ENCODE peak calls at places on chromosomes 11 and 22, in six cellular contexts. One of them, this sample, is unnamed.

GRCh38 chr11:726278-726915 is 20.4 kb downstream of the EPS8L2 start:
- DNase-seq in transverse colon: peak; percentile 77
- DNase-seq in astrocyte of the cerebellum: no peak
- DNase-seq in glutamatergic neuron: no peak
- DNase-seq in HFFc6: no peak
- DNase-seq in progenitor cell of endocrine pancreas: peak; percentile 39
- DNase-seq in this sample: peak; percentile 49

GRCh38 chr11:103699216-103699615 is 337.2 kb upstream of the DDI1 start:
- DNase-seq in astrocyte of the cerebellum: no peak
- DNase-seq in glutamatergic neuron: no peak
- DNase-seq in progenitor cell of endocrine pancreas: no peak
- DNase-seq in HFFc6: no peak
- DNase-seq in transverse colon: no peak
- DNase-seq in this sample: no peak

GRCh38 chr11:71489311-71490043 is 36.5 kb downstream of the NADSYN1 start:
- DNase-seq in progenitor cell of endocrine pancreas: no peak
- DNase-seq in glutamatergic neuron: no peak
- DNase-seq in HFFc6: peak; percentile 2
- DNase-seq in transverse colon: no peak
- DNase-seq in astrocyte of the cerebellum: no peak
- DNase-seq in this sample: peak; percentile 15

GRCh38 chr11:44595964-44596381 is 30.5 kb downstream of the CD82 start:
- DNase-seq in transverse colon: no peak
- DNase-seq in astrocyte of the cerebellum: no peak
- DNase-seq in HFFc6: no peak
- DNase-seq in progenitor cell of endocrine pancreas: no peak
- DNase-seq in glutamatergic neuron: no peak
- DNase-seq in this sample: no peak

GRCh38 chr22:38299758-38300157 is 17.5 kb downstream of the CSNK1E start:
- DNase-seq in transverse colon: no peak
- DNase-seq in astrocyte of the cerebellum: no peak
- DNase-seq in HFFc6: no peak
- DNase-seq in progenitor cell of endocrine pancreas: no peak
- DNase-seq in glutamatergic neuron: no peak
- DNase-seq in this sample: no peak

GRCh38 chr11:16925495-16926065 is 88.6 kb downstream of the PLEKHA7 start:
- DNase-seq in transverse colon: peak; percentile 55
- DNase-seq in astrocyte of the cerebellum: no peak
- DNase-seq in glutamatergic neuron: peak; percentile 63
- DNase-seq in HFFc6: no peak
- DNase-seq in progenitor cell of endocrine pancreas: peak; percentile 48
- DNase-seq in this sample: no peak

GRCh38 chr11:102767800-102768199 is 12.6 kb downstream of the MMP10 start:
- DNase-seq in HFFc6: no peak
- DNase-seq in transverse colon: no peak
- DNase-seq in astrocyte of the cerebellum: no peak
- DNase-seq in progenitor cell of endocrine pancreas: no peak
- DNase-seq in glutamatergic neuron: no peak
- DNase-seq in this sample: no peak

GRCh38 chr22:47165998-47166397 is 403.5 kb downstream of the TBC1D22A start:
- DNase-seq in transverse colon: no peak
- DNase-seq in astrocyte of the cerebellum: no peak
- DNase-seq in HFFc6: no peak
- DNase-seq in progenitor cell of endocrine pancreas: no peak
- DNase-seq in glutamatergic neuron: peak; percentile 14
- DNase-seq in this sample: no peak

GRCh38 chr11:134050541-134051383 is 18.1 kb upstream of the JAM3 start:
- DNase-seq in glutamatergic neuron: peak; percentile 88
- DNase-seq in transverse colon: peak; percentile 80
- DNase-seq in HFFc6: peak; percentile 24
- DNase-seq in astrocyte of the cerebellum: no peak
- DNase-seq in progenitor cell of endocrine pancreas: peak; percentile 73
- DNase-seq in this sample: peak; percentile 66

GRCh38 chr22:17717708-17718107 is 56.6 kb downstream of the BID start:
- DNase-seq in glutamatergic neuron: no peak
- DNase-seq in transverse colon: no peak
- DNase-seq in progenitor cell of endocrine pancreas: no peak
- DNase-seq in HFFc6: no peak
- DNase-seq in astrocyte of the cerebellum: no peak
- DNase-seq in this sample: no peak

GRCh38 chr22:49658902-49659280 is 168.8 kb downstream of the BRD1 start:
- DNase-seq in astrocyte of the cerebellum: no peak
- DNase-seq in HFFc6: no peak
- DNase-seq in transverse colon: no peak
- DNase-seq in progenitor cell of endocrine pancreas: peak; percentile 5
- DNase-seq in glutamatergic neuron: no peak
- DNase-seq in this sample: no peak

GRCh38 chr11:119369035-119369925 is 12.2 kb downstream of the USP2 start:
- DNase-seq in progenitor cell of endocrine pancreas: no peak
- DNase-seq in glutamatergic neuron: no peak
- DNase-seq in transverse colon: peak; percentile 66
- DNase-seq in astrocyte of the cerebellum: no peak
- DNase-seq in HFFc6: no peak
- DNase-seq in this sample: no peak

GRCh38 chr11:77508031-77508430 is 34.1 kb upstream of the PAK1 start:
- DNase-seq in glutamatergic neuron: no peak
- DNase-seq in HFFc6: no peak
- DNase-seq in astrocyte of the cerebellum: no peak
- DNase-seq in progenitor cell of endocrine pancreas: no peak
- DNase-seq in transverse colon: no peak
- DNase-seq in this sample: no peak

GRCh38 chr22:39469326-39469680 is 12.5 kb downstream of the MGAT3 start:
- DNase-seq in HFFc6: no peak
- DNase-seq in transverse colon: no peak
- DNase-seq in progenitor cell of endocrine pancreas: no peak
- DNase-seq in glutamatergic neuron: no peak
- DNase-seq in astrocyte of the cerebellum: no peak
- DNase-seq in this sample: no peak

DNA sequence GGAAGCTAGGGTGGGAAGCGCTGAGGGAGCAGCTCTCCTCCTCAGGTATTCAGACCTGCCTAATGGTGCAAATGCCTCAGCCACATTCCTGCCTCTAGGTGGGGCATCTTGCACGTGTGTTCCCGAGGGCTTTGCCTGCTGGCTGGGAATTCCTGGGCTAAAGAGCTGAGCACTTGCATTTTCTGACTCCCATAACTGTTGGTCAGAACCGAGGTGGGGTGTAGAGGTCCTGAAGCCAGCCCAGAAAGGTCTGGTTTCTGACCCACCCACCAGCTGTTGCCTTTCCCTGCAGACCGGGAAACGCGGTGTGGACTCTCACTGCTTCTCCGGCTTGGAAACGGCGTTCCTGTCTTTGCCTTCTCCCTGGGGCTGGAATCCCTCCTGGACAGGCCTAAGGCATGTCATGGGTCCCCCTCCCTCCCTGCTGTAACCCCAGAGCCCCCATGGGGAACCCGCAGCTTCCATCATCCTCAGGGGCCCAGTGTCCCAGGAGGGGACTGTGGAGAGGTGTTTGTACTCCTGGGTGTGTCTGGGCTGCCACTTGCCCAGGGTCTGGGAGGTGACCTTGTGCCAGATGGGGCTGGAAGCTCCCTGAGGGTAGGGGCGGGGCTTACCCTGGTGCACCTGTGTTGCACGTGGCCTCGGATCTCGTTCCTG is 24.0 kb upstream of the SMIM38 start:
- DNase-seq in HFFc6: peak; percentile 56
- DNase-seq in astrocyte of the cerebellum: peak; percentile 66
- DNase-seq in progenitor cell of endocrine pancreas: peak; percentile 74
- DNase-seq in transverse colon: peak; percentile 85
- DNase-seq in glutamatergic neuron: peak; percentile 47
- DNase-seq in this sample: no peak
- TF ChIP-seq CTCF in HFFc6: peak; percentile 97
- TF ChIP-seq CTCF in astrocyte of the cerebellum: peak; percentile 90
- TF ChIP-seq CTCF in progenitor cell of endocrine pancreas: peak; percentile 94
- TF ChIP-seq CTCF in transverse colon: peak; percentile 69
- TF ChIP-seq CTCF in glutamatergic neuron: peak; percentile 70
- TF ChIP-seq CTCF in this sample: no peak

DNA sequence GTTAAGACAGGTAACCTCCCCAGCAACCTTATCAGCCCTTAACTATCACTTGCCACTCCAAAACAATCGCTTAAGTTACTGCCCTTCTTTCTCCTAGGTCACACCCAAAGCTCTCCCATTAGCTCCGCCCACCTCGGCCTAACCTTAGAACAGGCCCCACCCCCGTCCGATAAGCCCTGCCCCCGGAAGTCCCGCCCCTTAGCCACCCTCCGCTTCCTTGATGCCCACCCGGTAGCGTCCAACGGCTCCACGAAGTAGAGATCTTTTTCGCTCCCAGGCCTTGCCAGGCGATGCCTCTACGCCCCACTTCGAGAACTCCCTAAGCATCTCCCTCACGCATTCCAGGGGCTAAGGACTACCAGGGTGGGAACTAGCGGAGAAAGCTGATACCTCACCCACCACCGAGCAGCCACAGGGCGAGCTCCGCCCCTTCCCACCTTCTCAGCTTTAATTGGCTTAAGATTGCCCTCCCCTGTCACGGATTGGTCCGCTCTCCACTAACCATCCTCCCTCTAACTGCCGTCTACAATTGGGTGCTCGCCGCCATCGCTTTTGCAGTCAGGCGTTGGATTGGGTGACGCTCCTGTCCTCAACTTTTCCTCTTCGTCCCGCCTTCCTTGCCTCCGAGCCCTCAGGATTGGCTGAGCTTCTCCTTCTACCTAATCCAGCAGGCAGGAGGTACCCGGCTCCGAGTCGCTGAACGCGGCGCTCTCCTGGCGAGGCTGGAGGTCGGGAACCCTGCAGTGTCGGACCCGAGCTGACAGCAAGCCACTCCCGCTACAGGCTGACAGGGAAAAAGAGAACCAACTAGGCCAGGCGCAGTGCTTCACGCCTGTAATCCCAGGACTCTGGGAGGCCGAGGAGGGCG is at the start of gene ZBTB3:
- DNase-seq in progenitor cell of endocrine pancreas: peak; percentile 92
- DNase-seq in transverse colon: peak; percentile 98
- DNase-seq in HFFc6: peak; percentile 99
- DNase-seq in glutamatergic neuron: peak; percentile 95
- DNase-seq in astrocyte of the cerebellum: peak; percentile 99
- DNase-seq in this sample: peak; percentile 91
- TF ChIP-seq CTCF in progenitor cell of endocrine pancreas: no peak
- TF ChIP-seq CTCF in transverse colon: no peak
- TF ChIP-seq CTCF in HFFc6: no peak
- TF ChIP-seq CTCF in glutamatergic neuron: no peak
- TF ChIP-seq CTCF in astrocyte of the cerebellum: no peak
- TF ChIP-seq CTCF in this sample: no peak

DNA sequence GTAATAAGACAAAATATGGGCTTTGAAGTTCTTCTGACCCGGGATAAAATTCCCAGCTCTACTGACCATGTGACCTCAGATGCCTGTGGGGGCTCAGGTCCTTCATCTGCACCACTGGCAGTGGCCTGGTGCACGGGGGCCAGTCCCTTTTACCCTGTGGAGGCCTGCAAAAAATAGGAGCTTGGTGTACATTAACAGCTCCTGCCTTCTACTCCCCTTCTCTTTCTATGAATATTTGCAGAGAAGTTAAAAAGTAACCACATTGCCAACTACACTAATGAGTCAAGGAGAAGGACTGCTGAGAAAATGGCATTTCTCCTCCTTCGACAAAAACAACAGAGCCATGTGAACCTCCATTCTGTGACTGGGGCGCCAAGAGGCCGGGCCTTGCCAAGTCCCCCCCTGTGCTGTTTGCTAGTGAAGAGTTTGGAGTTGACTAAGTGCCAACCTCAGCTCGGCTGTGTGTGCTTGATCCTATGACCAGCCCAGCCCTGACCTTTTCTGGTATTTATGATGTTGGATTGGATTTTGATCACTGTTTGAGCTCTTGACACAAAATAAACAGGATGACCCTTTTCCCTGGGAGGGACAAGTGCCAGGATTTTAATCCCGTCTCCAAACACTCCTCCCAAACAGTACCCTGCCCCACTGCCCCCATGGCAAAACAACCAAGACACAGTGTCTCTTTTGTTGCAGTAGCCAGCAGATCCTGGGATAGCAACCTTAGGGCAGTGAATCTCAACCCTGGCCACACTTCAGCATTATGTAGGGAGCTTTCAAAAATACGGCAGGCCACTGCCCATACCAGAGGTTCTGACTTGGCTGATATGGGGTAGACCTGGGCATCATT is 380.1 kb downstream of the LARGE1 start:
- DNase-seq in transverse colon: peak; percentile 73
- DNase-seq in glutamatergic neuron: no peak
- DNase-seq in progenitor cell of endocrine pancreas: peak; percentile 22
- DNase-seq in HFFc6: no peak
- DNase-seq in astrocyte of the cerebellum: no peak
- DNase-seq in this sample: no peak
- TF ChIP-seq CTCF in transverse colon: no peak
- TF ChIP-seq CTCF in glutamatergic neuron: no peak
- TF ChIP-seq CTCF in progenitor cell of endocrine pancreas: no peak
- TF ChIP-seq CTCF in HFFc6: no peak
- TF ChIP-seq CTCF in astrocyte of the cerebellum: no peak
- TF ChIP-seq CTCF in this sample: no peak

DNA sequence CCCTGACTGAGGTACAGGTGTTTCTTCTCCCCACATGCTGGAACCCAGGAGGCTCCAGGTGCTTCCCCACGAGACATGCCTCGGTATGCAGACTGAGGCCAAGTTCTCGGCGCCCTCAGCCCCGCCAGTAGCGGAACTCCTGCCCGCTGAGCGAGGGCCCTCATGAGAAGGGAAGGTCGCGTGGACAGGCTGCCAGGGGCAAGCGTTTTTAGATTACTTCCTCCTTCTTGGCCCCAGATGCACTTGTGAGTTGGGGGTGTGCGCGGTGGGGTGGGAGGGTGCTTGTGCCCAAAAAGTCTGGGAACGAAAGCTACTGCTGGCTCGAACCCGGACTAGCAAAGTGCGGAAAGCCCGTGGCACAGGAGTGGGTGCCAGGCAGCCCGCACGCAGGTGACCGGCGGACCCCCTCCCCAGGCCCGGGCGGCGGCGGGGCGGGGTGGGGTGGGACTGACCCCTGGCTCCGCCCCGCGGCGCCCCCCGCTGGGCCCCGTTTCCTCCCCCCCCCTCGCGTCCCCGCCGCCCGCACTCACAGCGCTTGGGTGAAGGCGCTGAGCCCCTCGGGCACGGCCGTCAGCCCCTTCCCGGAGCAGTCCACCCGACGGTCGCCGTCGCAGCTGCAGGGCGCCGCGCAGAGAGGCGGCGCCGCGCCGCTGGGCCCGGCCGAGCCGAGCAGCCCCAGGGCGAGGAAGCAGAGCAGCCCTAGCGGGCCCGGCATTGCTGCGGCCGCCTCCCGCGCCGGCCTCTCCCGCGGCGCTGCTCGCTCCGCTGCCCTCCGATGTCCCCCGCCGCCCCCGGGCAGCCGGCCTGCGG is 797 bp downstream of the LGR4 start:
- DNase-seq in progenitor cell of endocrine pancreas: peak; percentile 41
- DNase-seq in astrocyte of the cerebellum: no peak
- DNase-seq in glutamatergic neuron: peak; percentile 52
- DNase-seq in HFFc6: no peak
- DNase-seq in transverse colon: peak; percentile 54
- DNase-seq in this sample: peak; percentile 33
- TF ChIP-seq CTCF in progenitor cell of endocrine pancreas: no peak
- TF ChIP-seq CTCF in astrocyte of the cerebellum: no peak
- TF ChIP-seq CTCF in glutamatergic neuron: no peak
- TF ChIP-seq CTCF in HFFc6: no peak
- TF ChIP-seq CTCF in transverse colon: no peak
- TF ChIP-seq CTCF in this sample: no peak

This sample was measured in activated B cell treated with CpG ODN at 0.5 μM for 24 hours.